ENCODE peak calls at places on chromosome 2, in eight cellular contexts. N is HCT116, G is suprapubic skin, H is K562, V is stomach, O is spleen, Q is GM12891, D is sigmoid colon. B is an unnamed sample.

GRCh38 chr2:226362991-226363390 is 436.6 kb downstream of the IRS1 start:
- DNase-seq in H (no peak), N (no peak), Q (no peak), G (no peak), O (no peak), V (no peak), D (no peak), B (peak; percentile 3)

GRCh38 chr2:180412224-180412623 is 405.1 kb upstream of the CWC22 start:
- DNase-seq in D (no peak), Q (no peak), H (no peak), N (no peak), O (no peak), G (no peak), V (no peak), B (peak; percentile 46)

GRCh38 chr2:196125596-196125995 is 45.8 kb downstream of the STK17B start:
- DNase-seq in V (no peak), O (no peak), Q (no peak), H (no peak), G (no peak), D (no peak), N (no peak), B (no peak)

GRCh38 chr2:41722668-41723369 is 325.0 kb upstream of the PKDCC start:
- DNase-seq in Q (no peak), N (no peak), G (no peak), H (no peak), O (no peak), V (no peak), D (no peak), B (peak; percentile 33)

GRCh38 chr2:144659731-144660275 is 139.9 kb upstream of the ZEB2 start:
- DNase-seq in G (peak; percentile 69), D (no peak), O (no peak), Q (no peak), H (peak; percentile 48), N (peak; percentile 64), V (peak; percentile 29), B (no peak)

GRCh38 chr2:62938126-62938525 is 112.5 kb upstream of the OTX1 start:
- DNase-seq in H (no peak), Q (no peak), N (no peak), G (no peak), V (no peak), O (no peak), D (no peak), B (no peak)

GRCh38 chr2:226725096-226725495 is 74.5 kb downstream of the IRS1 start:
- DNase-seq in V (no peak), N (no peak), H (no peak), O (no peak), G (no peak), Q (no peak), D (no peak), B (no peak)

GRCh38 chr2:3519255-3520190 is at the start of gene ADI1:
- DNase-seq in D (peak; percentile 93), O (peak; percentile 96), H (peak; percentile 82), V (peak; percentile 89), Q (peak; percentile 73), N (peak; percentile 57), G (peak; percentile 91), B (peak; percentile 86)

GRCh38 chr2:84271987-84272386 is 187.1 kb downstream of the SUCLG1 start:
- DNase-seq in Q (no peak), N (no peak), H (no peak), G (no peak), V (no peak), D (no peak), O (no peak), B (no peak)

GRCh38 chr2:223001831-223002230 is 50.2 kb upstream of the KCNE4 start:
- DNase-seq in D (no peak), V (no peak), G (no peak), Q (no peak), O (no peak), N (no peak), H (no peak), B (no peak)

GRCh38 chr2:104413890-104414289 is 440.0 kb upstream of the POU3F3 start:
- DNase-seq in O (no peak), G (no peak), N (no peak), D (no peak), V (no peak), H (no peak), Q (no peak), B (no peak)

GRCh38 chr2:127563458-127564428 is 28.3 kb downstream of the MYO7B start:
- DNase-seq in Q (peak; percentile 81), H (no peak), V (no peak), D (peak; percentile 25), N (no peak), O (peak; percentile 53), G (no peak), B (no peak)

GRCh38 chr2:136527560-136527959 is 237.8 kb upstream of the THSD7B start:
- DNase-seq in V (no peak), N (no peak), O (no peak), H (no peak), Q (no peak), D (no peak), G (no peak), B (no peak)

GRCh38 chr2:132677661-132678060 is 7.7 kb upstream of the LYPD1 start:
- DNase-seq in V (no peak), H (no peak), D (no peak), G (no peak), Q (no peak), O (no peak), N (no peak), B (no peak)

GRCh38 chr2:173982918-173983317 is 17.7 kb upstream of the SP3 start:
- DNase-seq in V (no peak), H (no peak), Q (no peak), D (no peak), N (no peak), O (no peak), G (no peak), B (peak; percentile 71)

GRCh38 chr2:6828299-6828584 is 37.5 kb downstream of the CMPK2 start:
- DNase-seq in D (no peak), V (no peak), G (no peak), Q (no peak), O (no peak), N (peak; percentile 16), H (no peak), B (peak; percentile 33)

GRCh38 chr2:236892721-236893120 is 193.0 kb upstream of the COPS8 start:
- DNase-seq in G (no peak), H (no peak), O (no peak), Q (no peak), N (no peak), D (no peak), V (no peak), B (no peak)

DNA sequence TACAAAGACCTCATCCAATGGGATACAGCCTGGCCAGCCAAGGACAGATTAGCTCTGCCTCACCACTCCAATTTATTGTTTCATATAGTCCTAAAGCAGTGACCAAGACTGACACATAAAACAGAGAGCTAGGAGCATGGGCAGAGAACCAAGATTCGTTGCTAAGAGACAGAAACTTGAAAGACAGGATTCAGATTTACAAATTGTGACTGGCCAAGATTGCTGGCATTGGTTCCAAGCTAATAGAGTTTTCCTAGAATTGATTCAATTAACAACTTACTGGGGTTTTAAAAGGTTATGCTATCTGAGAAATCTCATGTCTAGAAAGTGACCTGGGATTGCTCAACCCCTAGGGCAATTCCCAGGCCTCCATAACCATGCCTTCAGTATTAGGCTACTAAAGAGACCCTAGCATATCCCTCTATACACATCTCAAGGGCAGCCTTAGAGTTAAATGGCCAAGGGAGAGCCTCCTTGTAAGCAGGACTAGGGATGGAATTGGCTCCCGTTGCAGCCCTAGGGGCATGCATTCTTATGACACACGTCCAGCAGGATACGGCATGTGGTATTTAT is 75.6 kb downstream of the ICOS start:
- DNase-seq in Q (no peak), O (no peak), G (no peak), N (no peak), V (peak; percentile 62), H (no peak), D (no peak), B (no peak)
- TF ChIP-seq POLR2AphosphoS5 in Q (no peak), O (no peak), G (no peak), N (no peak), V (no peak), H (no peak), D (no peak), B (no peak)

GRCh38 chr2:54456526-54457325 is 599 bp downstream of the SPTBN1 start:
- DNase-seq in Q (peak; percentile 42), O (peak; percentile 74), V (no peak), N (no peak), H (peak; percentile 21), G (peak; percentile 69), D (peak; percentile 73), B (peak; percentile 40)
- TF ChIP-seq POLR2AphosphoS5 in Q (no peak), O (no peak), V (no peak), N (no peak), H (no peak), G (no peak), D (no peak), B (peak; percentile 24)

GRCh38 chr2:38743672-38744398 is 7.3 kb downstream of the SRSF7 start:
- DNase-seq in N (no peak), Q (no peak), D (no peak), G (no peak), V (no peak), H (no peak), O (no peak), B (no peak)

GRCh38 chr2:38742797-38743559 is 8.2 kb downstream of the SRSF7 start:
- DNase-seq in N (no peak), D (no peak), Q (no peak), O (no peak), G (no peak), H (peak; percentile 19), V (no peak), B (no peak)

GRCh38 chr2:38740851-38741541 is 10.2 kb downstream of the SRSF7 start:
- DNase-seq in Q (no peak), G (peak; percentile 26), D (no peak), O (no peak), V (no peak), N (no peak), H (peak; percentile 23), B (peak; percentile 62)

GRCh38 chr2:38739524-38739923 is 11.6 kb downstream of the SRSF7 start:
- DNase-seq in D (no peak), V (no peak), G (peak; percentile 7), O (no peak), Q (no peak), H (peak; percentile 22), N (no peak), B (no peak)

GRCh38 chr2:38741542-38741852 is 9.7 kb downstream of the SRSF7 start:
- DNase-seq in H (no peak), N (no peak), O (no peak), D (no peak), Q (no peak), G (peak; percentile 39), V (no peak), B (no peak)
- TF ChIP-seq POLR2AphosphoS5 in H (no peak), N (no peak), O (no peak), D (no peak), Q (no peak), G (no peak), V (no peak), B (no peak)

DNA sequence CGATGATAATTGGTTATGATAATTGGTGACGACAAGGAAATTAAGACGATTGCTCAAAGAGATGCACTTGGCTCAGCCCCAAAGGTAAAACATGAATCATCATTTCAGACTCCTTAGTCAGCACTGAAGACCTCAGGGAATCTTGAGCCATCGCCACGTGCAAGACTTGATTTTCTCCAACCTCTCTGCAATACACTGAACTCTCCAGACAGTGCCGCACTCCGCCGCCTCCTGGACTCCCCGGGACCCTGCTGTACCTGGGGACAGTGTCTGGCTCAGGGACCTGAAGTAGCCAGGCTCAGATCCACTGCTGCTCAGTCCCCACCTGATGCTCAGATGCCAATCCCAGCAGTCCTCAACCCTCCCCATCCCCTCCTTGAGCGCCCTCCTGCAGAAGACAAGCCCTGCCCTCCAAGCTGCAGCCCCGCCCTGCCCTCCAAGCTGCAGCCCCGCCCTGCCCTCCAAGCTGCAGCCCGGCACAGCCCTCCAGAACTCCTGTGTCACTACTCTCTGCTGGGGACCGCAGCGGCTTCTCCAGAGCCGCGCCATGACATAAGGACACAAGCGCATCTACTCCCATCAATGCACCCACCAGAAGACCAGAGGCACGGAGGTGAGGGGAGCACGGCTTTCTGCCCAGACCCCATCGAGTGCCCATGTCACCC is 1.1 kb downstream of the TMEM18 start:
- DNase-seq in Q (no peak), V (no peak), G (peak; percentile 85), N (no peak), H (peak; percentile 46), O (no peak), D (peak; percentile 85), B (peak; percentile 42)
- TF ChIP-seq POLR2AphosphoS5 in Q (no peak), V (no peak), G (no peak), N (no peak), H (no peak), O (no peak), D (no peak), B (no peak)